ENCODE peak calls at places on chromosomes 7 and 10, in seven cellular contexts. U is pancreas, L is heart left ventricle, H is PC-3, R is heart right ventricle, X is ovary, E is hepatocyte. O is an unnamed sample.

GRCh38 chr10:96417432-96417831 is 58.6 kb upstream of the OPALIN start:
- DNase-seq in U (no peak), E (peak; percentile 52), R (no peak), L (no peak), H (peak; percentile 20), X (no peak), O (no peak)

GRCh38 chr7:84524714-84525694 is 330.4 kb upstream of the SEMA3A start:
- DNase-seq in L (no peak), H (peak; percentile 46), U (no peak), R (no peak), X (no peak), E (no peak), O (no peak)

GRCh38 chr7:11332865-11333228 is 359.2 kb downstream of the PHF14 start:
- DNase-seq in U (no peak), L (no peak), R (no peak), E (no peak), X (no peak), H (no peak), O (no peak)

GRCh38 chr10:78981257-78981969 is 87.4 kb upstream of the ZMIZ1 start:
- DNase-seq in E (no peak), H (no peak), U (peak; percentile 18), X (no peak), L (no peak), R (no peak), O (no peak)

GRCh38 chr10:59550061-59550460 is 159.6 kb downstream of the SLC16A9 start:
- DNase-seq in X (no peak), R (no peak), E (no peak), L (no peak), U (no peak), H (no peak), O (no peak)

GRCh38 chr10:102003541-102003940 is 52.4 kb downstream of the ARMH3 start:
- DNase-seq in U (no peak), R (no peak), H (no peak), E (no peak), L (no peak), X (no peak), O (no peak)

GRCh38 chr10:29392376-29393021 is 103.6 kb downstream of the LYZL1 start:
- DNase-seq in H (peak; percentile 40), X (peak; percentile 49), E (peak; percentile 74), U (no peak), R (no peak), L (no peak), O (peak; percentile 38)

GRCh38 chr10:34981834-34982233 is 108.3 kb downstream of the CUL2 start:
- DNase-seq in X (no peak), E (no peak), H (no peak), U (no peak), L (no peak), R (no peak), O (no peak)

GRCh38 chr7:120586561-120586960 is 271.4 kb downstream of the TSPAN12 start:
- DNase-seq in U (no peak), L (no peak), E (no peak), H (no peak), X (no peak), R (no peak), O (no peak)

GRCh38 chr7:16399265-16399801 is 22.0 kb downstream of the CRPPA start:
- DNase-seq in R (no peak), E (no peak), X (no peak), L (no peak), U (peak; percentile 42), H (no peak), O (no peak)

GRCh38 chr10:107418411-107418810 is 253.9 kb upstream of the SORCS1 start:
- DNase-seq in R (no peak), E (no peak), U (no peak), X (no peak), L (no peak), H (no peak), O (no peak)

GRCh38 chr7:140512317-140513000 is 33.2 kb upstream of the MKRN1 start:
- DNase-seq in R (peak; percentile 52), L (no peak), H (peak; percentile 67), X (no peak), U (peak; percentile 90), E (peak; percentile 70), O (no peak)

GRCh38 chr7:89064831-89065230 is 269.3 kb upstream of the TEX47 start:
- DNase-seq in R (no peak), H (no peak), U (no peak), E (no peak), L (no peak), X (no peak), O (no peak)

GRCh38 chr7:38207843-38208242 is 29.8 kb downstream of the STARD3NL start:
- DNase-seq in L (no peak), X (no peak), E (no peak), R (no peak), H (no peak), U (no peak), O (no peak)

GRCh38 chr10:79084972-79085597 is 16.3 kb downstream of the ZMIZ1 start:
- DNase-seq in L (peak; percentile 63), U (no peak), R (peak; percentile 48), H (no peak), X (peak; percentile 44), E (no peak), O (no peak)

GRCh38 chr10:121645696-121646095 is 47.5 kb upstream of the FGFR2 start:
- DNase-seq in R (no peak), H (no peak), U (no peak), E (no peak), X (no peak), L (no peak), O (no peak)

GRCh38 chr7:30563326-30563942 is 31.2 kb upstream of the GARS1 start:
- DNase-seq in U (no peak), X (no peak), H (peak; percentile 87), L (no peak), E (no peak), R (no peak), O (peak; percentile 62)

GRCh38 chr10:113751116-113751728 is at the start of gene PLEKHS1:
- DNase-seq in L (no peak), E (no peak), R (no peak), U (no peak), H (peak; percentile 39), X (no peak), O (no peak)

GRCh38 chr7:129213828-129214227 is 11.0 kb upstream of the AHCYL2 start:
- DNase-seq in H (peak; percentile 30), X (no peak), R (no peak), E (peak; percentile 37), U (no peak), L (no peak), O (no peak)

GRCh38 chr7:121505021-121505420 is 108.9 kb upstream of the FAM3C start:
- DNase-seq in H (peak; percentile 19), E (peak; percentile 78), X (no peak), L (no peak), U (no peak), R (no peak), O (no peak)

GRCh38 chr10:930415-931325 is 835 bp downstream of the LARP4B start:
- DNase-seq in U (peak; percentile 84), H (peak; percentile 20), L (peak; percentile 72), E (peak; percentile 80), X (peak; percentile 56), R (peak; percentile 31), O (peak; percentile 59)

GRCh38 chr10:6737080-6737641 is 157.1 kb upstream of the PRKCQ start:
- DNase-seq in E (no peak), R (no peak), L (no peak), X (no peak), H (peak; percentile 67), U (no peak), O (peak; percentile 94)

GRCh38 chr10:76675951-76676587 is 961.5 kb downstream of the KCNMA1 start:
- DNase-seq in X (peak; percentile 63), U (no peak), E (peak; percentile 28), H (peak; percentile 32), L (no peak), R (peak; percentile 41), O (peak; percentile 18)

DNA sequence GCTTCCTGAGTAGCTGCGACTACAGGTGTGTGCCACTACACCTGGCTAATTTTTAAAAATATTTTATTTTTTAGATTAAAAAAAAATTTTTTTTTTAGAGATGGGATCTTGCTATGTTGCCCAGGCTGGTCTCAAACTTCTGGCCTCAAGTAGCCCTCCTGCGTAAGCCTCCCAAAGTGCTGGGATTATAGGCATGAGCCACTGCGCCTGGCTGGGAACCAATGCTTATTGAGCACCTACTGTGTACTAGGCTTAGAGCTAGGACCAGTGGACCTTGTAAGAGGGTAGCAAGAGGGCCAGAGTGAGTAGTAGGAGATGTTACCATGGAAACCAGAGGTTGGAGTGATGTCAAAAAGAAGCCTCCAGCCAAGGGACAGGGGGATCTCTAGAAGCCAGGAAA is 31.2 kb downstream of the COL26A1 start:
- DNase-seq in X (no peak), R (no peak), E (no peak), L (no peak), U (no peak), H (no peak), O (no peak)
- H3K27ac ChIP-seq in X (no peak overlapping the region), R (no peak overlapping the region), E (no peak overlapping the region), L (no peak overlapping the region), U (no peak overlapping the region), H (no peak overlapping the region), O (no peak overlapping the region)

GRCh38 chr10:126844406-126844805 is 60.8 kb upstream of the DOCK1 start:
- DNase-seq in R (no peak), L (no peak), E (peak; percentile 59), U (no peak), H (no peak), X (no peak), O (no peak)

GRCh38 chr10:126846469-126846868 is 58.8 kb upstream of the DOCK1 start:
- DNase-seq in X (no peak), H (no peak), L (no peak), E (no peak), U (no peak), R (no peak), O (no peak)

GRCh38 chr10:126847666-126848065 is 57.6 kb upstream of the DOCK1 start:
- DNase-seq in L (no peak), U (no peak), E (no peak), H (no peak), X (no peak), R (no peak), O (no peak)

GRCh38 chr10:126849646-126850045 is 55.6 kb upstream of the DOCK1 start:
- DNase-seq in H (no peak), U (no peak), L (no peak), E (no peak), X (no peak), R (no peak), O (no peak)

DNA sequence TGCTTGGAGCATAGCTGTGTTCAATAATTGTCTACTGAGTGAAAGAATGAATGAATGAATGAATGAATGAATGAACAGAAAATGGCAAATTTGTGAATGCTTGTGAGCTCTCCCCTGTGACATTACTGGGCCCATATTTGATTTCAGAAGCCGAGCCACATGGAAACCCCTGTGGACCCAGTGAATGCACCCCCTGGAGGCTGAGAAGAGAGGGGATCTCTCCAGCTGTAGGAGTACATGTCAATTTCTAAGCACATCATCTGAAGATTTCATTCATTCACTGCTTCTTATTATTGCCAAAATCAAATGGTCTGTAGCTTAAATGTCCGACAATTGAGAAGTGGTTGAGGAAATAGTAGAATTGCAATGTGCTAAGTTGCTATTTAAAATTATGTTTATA is 58.3 kb upstream of the DOCK1 start:
- DNase-seq in L (no peak), R (no peak), X (no peak), E (no peak), H (no peak), U (no peak), O (no peak)
- TF ChIP-seq CTCF in L (no peak), R (no peak), X (no peak), E (no peak), H (peak; percentile 26), U (no peak), O (no peak)

GRCh38 chr7:138459300-138460175 is 521 bp upstream of the TRIM24 start:
- DNase-seq in R (no peak), E (peak; percentile 99), U (no peak), L (no peak), X (peak; percentile 97), H (peak; percentile 94), O (no peak)
- H3K27ac ChIP-seq in R (peak overlapping the region; percentile 96), E (peak overlapping the region; percentile 7), U (peak overlapping the region; percentile 37), L (peak overlapping the region; percentile 95), X (no peak overlapping the region), H (no peak overlapping the region), O (peak overlapping the region; percentile 97)

GRCh38 chr10:98485959-98486358 is 39.2 kb upstream of the HPS1 start:
- DNase-seq in H (peak; percentile 39), U (no peak), X (no peak), E (no peak), L (no peak), R (no peak), O (no peak)
- TF ChIP-seq CTCF in H (no peak), U (no peak), X (no peak), E (no peak), L (no peak), R (no peak), O (no peak)